ENCODE peak calls at places on chromosomes 16 and 17, in eight cellular contexts. C is cardiac muscle cell, M is GM23338, U is stomach, O is upper lobe of right lung, Z is dorsolateral prefrontal cortex, W is MM.1S, V is ovary. L is an unnamed sample.
A peak's percentile ranks its signal among the peaks of the same experiment; 100 is the strongest.

GRCh38 chr16:66740533-66740932 is 10.9 kb downstream of the DYNC1LI2 start:
- DNase-seq in C (no peak), M (no peak), U (peak; percentile 32), O (no peak), Z (no peak), W (no peak), V (no peak), L (no peak)

GRCh38 chr16:67023689-67024088 is 5.3 kb upstream of the CBFB start:
- DNase-seq in C (no peak), M (no peak), U (peak; percentile 1), O (no peak), Z (no peak), W (no peak), V (no peak), L (no peak)

GRCh38 chr17:10295728-10296343 is 77.0 kb downstream of the MYH13 start:
- DNase-seq in C (peak; percentile 75), M (peak; percentile 88), U (no peak), O (no peak), Z (peak; percentile 65), W (peak; percentile 25), V (peak; percentile 45), L (peak; percentile 75)

GRCh38 chr17:4357030-4357635 is 9.3 kb downstream of the UBE2G1 start:
- DNase-seq in C (no peak), M (no peak), U (no peak), O (no peak), Z (no peak), W (no peak), V (no peak), L (no peak)

GRCh38 chr17:38554430-38555350 is 51.1 kb downstream of the SRCIN1 start:
- DNase-seq in C (no peak), M (no peak), U (no peak), O (no peak), Z (no peak), W (no peak), V (no peak), L (no peak)

GRCh38 chr17:37720989-37721388 is 23.9 kb downstream of the HNF1B start:
- DNase-seq in C (no peak), M (no peak), U (no peak), O (no peak), Z (no peak), W (no peak), V (no peak), L (no peak)

GRCh38 chr17:78875331-78875730 is 27.7 kb downstream of the CEP295NL start:
- DNase-seq in C (no peak), M (no peak), U (no peak), O (no peak), Z (no peak), W (no peak), V (no peak), L (no peak)

GRCh38 chr16:54936979-54937672 is 6.5 kb downstream of the IRX5 start:
- DNase-seq in C (peak; percentile 84), M (peak; percentile 94), U (no peak), O (peak; percentile 90), Z (no peak), W (no peak), V (no peak), L (no peak)

GRCh38 chr17:10224592-10225195 is 26.3 kb upstream of the GAS7 start:
- DNase-seq in C (no peak), M (no peak), U (no peak), O (no peak), Z (peak; percentile 64), W (no peak), V (no peak), L (no peak)

GRCh38 chr16:50154369-50154947 is 1.4 kb downstream of the TENT4B start:
- DNase-seq in C (peak; percentile 37), M (peak; percentile 25), U (no peak), O (no peak), Z (no peak), W (peak; percentile 12), V (peak; percentile 21), L (peak; percentile 34)

GRCh38 chr17:43070257-43070656 is 45.2 kb downstream of the RND2 start:
- DNase-seq in C (no peak), M (no peak), U (no peak), O (no peak), Z (no peak), W (no peak), V (no peak), L (no peak)

GRCh38 chr17:40028595-40028994 is 13.4 kb downstream of the CSF3 start:
- DNase-seq in C (no peak), M (no peak), U (no peak), O (no peak), Z (no peak), W (no peak), V (no peak), L (no peak)

GRCh38 chr17:10243905-10244844 is 45.8 kb upstream of the GAS7 start:
- DNase-seq in C (no peak), M (no peak), U (no peak), O (peak; percentile 64), Z (peak; percentile 21), W (no peak), V (peak; percentile 19), L (no peak)

GRCh38 chr16:12674524-12674923 is 129.2 kb downstream of the CPPED1 start:
- DNase-seq in C (no peak), M (no peak), U (no peak), O (no peak), Z (no peak), W (no peak), V (no peak), L (no peak)

GRCh38 chr17:66533572-66533971 is 231.2 kb downstream of the PRKCA start:
- DNase-seq in C (peak; percentile 81), M (peak; percentile 75), U (no peak), O (no peak), Z (no peak), W (no peak), V (peak; percentile 37), L (no peak)

GRCh38 chr17:82204831-82205719 is 7.6 kb downstream of the CCDC57 start:
- DNase-seq in C (no peak), M (no peak), U (no peak), O (no peak), Z (no peak), W (no peak), V (no peak), L (no peak)

GRCh38 chr17:17672453-17673368 is 8.5 kb upstream of the RAI1 start:
- DNase-seq in C (no peak), M (no peak), U (no peak), O (no peak), Z (no peak), W (no peak), V (no peak), L (peak; percentile 46)

DNA sequence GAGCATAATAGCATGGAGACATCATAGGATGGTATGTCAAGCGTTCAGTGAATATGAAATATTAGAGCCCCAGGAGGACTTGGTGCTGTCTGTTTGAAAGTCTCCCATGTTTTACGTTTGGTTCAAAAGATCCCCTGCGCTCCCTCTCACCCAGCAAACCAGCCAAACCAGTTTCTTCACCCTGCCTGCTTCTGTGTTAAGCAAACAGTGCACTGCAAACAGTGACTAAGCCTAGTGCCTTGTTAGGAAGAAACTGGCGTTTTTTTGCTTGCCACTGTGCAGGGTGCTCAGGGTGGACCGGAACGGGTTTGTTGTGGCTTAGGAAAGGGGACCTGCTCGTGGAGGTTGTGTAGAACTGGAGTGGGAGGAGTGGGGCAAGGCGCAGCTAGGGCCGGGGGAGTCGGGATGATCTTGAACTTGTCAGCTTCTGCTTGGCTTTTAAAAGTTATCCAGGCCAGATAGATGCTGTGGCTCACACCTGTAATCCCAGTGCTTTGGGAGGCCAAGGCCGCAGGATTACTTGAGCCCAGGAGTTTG is 7.7 kb downstream of the CDH1 start:
- DNase-seq in C (no peak), M (peak; percentile 94), U (peak; percentile 89), O (peak; percentile 74), Z (no peak), W (no peak), V (no peak), L (no peak)
- H3K4me3 ChIP-seq in C (no peak overlapping the region), M (peak overlapping the region; percentile 41), U (peak overlapping the region; percentile 13), O (no peak overlapping the region), Z (no peak overlapping the region), W (no peak overlapping the region), V (no peak overlapping the region), L (no peak overlapping the region)

GRCh38 chr17:49841548-49841947 is 6.3 kb downstream of the TAC4 start:
- DNase-seq in C (no peak), M (no peak), U (no peak), O (peak; percentile 10), Z (no peak), W (no peak), V (no peak), L (no peak)
- TF ChIP-seq CTCF in C (peak; percentile 19), M (peak; percentile 46), U (no peak), O (no peak), Z (no peak), W (no peak), V (no peak), L (no peak)

DNA sequence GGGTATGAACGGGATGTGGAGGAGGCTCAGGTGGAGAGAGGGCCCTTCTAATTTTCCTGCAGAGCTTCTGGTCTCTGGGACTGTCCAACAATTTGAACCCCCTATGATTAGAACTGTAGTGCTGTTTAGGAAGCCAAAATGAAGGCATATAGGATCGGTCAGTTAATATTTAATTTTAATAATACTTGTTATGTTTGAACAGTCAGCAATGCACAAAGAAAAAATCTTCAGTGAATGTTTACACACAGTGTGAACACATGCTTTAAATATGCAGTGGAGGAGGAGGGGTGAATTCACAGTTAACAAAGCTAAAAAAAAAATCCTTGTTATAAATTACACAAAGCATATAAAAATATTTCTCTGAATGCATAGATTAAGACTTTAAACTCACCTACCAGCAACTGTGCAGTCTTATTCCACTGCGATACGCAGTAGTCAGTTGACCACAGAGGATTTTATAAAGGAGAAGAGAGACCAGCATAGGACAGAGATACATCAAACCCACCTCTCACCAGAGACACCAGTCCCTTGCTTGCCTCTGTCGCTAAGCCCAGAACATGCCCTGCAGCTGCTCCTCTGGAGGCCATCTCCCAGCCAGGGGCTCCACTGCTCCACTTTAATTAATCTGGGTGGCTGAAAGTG is 14.6 kb downstream of the ANKRD40 start:
- DNase-seq in C (no peak), M (no peak), U (no peak), O (peak; percentile 27), Z (no peak), W (no peak), V (no peak), L (no peak)
- H3K4me3 ChIP-seq in C (no peak overlapping the region), M (no peak overlapping the region), U (no peak overlapping the region), O (no peak overlapping the region), Z (no peak overlapping the region), W (no peak overlapping the region), V (no peak overlapping the region), L (no peak overlapping the region)

DNA sequence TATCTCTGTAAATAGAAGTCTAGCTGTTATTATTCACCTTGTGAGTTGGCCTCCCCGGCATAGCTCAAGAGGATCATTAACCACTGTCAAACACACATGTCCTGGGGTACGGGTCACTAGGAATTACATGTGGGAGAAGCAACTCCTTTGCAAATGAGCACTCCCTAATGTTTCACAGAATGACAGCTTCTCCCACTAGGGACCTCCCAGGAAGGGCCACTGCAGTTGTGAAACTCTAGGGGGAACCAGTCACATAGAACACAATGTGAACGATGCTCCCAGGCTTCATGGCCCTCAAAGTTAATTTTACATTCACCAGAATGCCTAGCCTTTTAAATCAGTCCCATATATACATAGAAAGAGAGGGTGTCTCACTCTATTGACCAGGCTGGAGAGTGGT is 12.4 kb upstream of the ZNF19 start:
- DNase-seq in C (no peak), M (no peak), U (no peak), O (no peak), Z (no peak), W (no peak), V (no peak), L (peak; percentile 37)
- TF ChIP-seq CTCF in C (peak; percentile 5), M (no peak), U (no peak), O (no peak), Z (no peak), W (peak; percentile 12), V (no peak), L (peak; percentile 33)

GRCh38 chr17:79930786-79931516 is 91.7 kb upstream of the CBX4 start:
- DNase-seq in C (no peak), M (peak; percentile 58), U (no peak), O (no peak), Z (no peak), W (no peak), V (no peak), L (peak; percentile 26)
- H3K4me3 ChIP-seq in C (no peak overlapping the region), M (peak overlapping the region; percentile 76), U (no peak overlapping the region), O (no peak overlapping the region), Z (peak overlapping the region; percentile 58), W (no peak overlapping the region), V (no peak overlapping the region), L (no peak overlapping the region)